ENCODE peak calls at places on chromosomes 6 and 20, in nine cellular contexts. One of them, this sample, is unnamed.

GRCh38 chr6:70119218-70119835 is 183.6 kb downstream of the COL9A1 start:
- DNase-seq in GDM1: no peak
- DNase-seq in GM12865: no peak
- DNase-seq in NCI-H510A: no peak
- DNase-seq in T-cell: no peak
- DNase-seq in GM23338: no peak
- DNase-seq in kidney tubule cell: peak
- DNase-seq in NCI-H1694 treated with DMSO at 0.1 percent for 48 hours: no peak
- DNase-seq in LoVo: no peak
- DNase-seq in this sample: no peak

GRCh38 chr20:3248167-3248992 is 9.4 kb upstream of the SLC4A11 start:
- DNase-seq in T-cell: no peak
- DNase-seq in kidney tubule cell: no peak
- DNase-seq in LoVo: no peak
- DNase-seq in GM12865: peak
- DNase-seq in NCI-H1694 treated with DMSO at 0.1 percent for 48 hours: no peak
- DNase-seq in GDM1: no peak
- DNase-seq in NCI-H510A: peak
- DNase-seq in GM23338: peak
- DNase-seq in this sample: peak

GRCh38 chr6:147077251-147077650 is 127.0 kb upstream of the STXBP5 start:
- DNase-seq in kidney tubule cell: no peak
- DNase-seq in NCI-H510A: peak
- DNase-seq in GM12865: no peak
- DNase-seq in T-cell: no peak
- DNase-seq in LoVo: no peak
- DNase-seq in GDM1: no peak
- DNase-seq in GM23338: no peak
- DNase-seq in NCI-H1694 treated with DMSO at 0.1 percent for 48 hours: no peak
- DNase-seq in this sample: no peak

GRCh38 chr20:24337074-24337473 is 132.4 kb upstream of the SYNDIG1 start:
- DNase-seq in NCI-H1694 treated with DMSO at 0.1 percent for 48 hours: no peak
- DNase-seq in T-cell: no peak
- DNase-seq in kidney tubule cell: peak
- DNase-seq in GDM1: peak
- DNase-seq in GM23338: no peak
- DNase-seq in GM12865: no peak
- DNase-seq in LoVo: no peak
- DNase-seq in NCI-H510A: no peak
- DNase-seq in this sample: no peak

GRCh38 chr6:151141685-151142084 is 98.1 kb upstream of the AKAP12 start:
- DNase-seq in GDM1: no peak
- DNase-seq in NCI-H510A: no peak
- DNase-seq in GM12865: no peak
- DNase-seq in GM23338: no peak
- DNase-seq in LoVo: no peak
- DNase-seq in kidney tubule cell: no peak
- DNase-seq in T-cell: no peak
- DNase-seq in NCI-H1694 treated with DMSO at 0.1 percent for 48 hours: no peak
- DNase-seq in this sample: no peak

GRCh38 chr6:80742481-80742880 is 636.0 kb downstream of the BCKDHB start:
- DNase-seq in NCI-H1694 treated with DMSO at 0.1 percent for 48 hours: peak
- DNase-seq in T-cell: no peak
- DNase-seq in kidney tubule cell: peak
- DNase-seq in GM12865: peak
- DNase-seq in LoVo: peak
- DNase-seq in NCI-H510A: no peak
- DNase-seq in GDM1: no peak
- DNase-seq in GM23338: peak
- DNase-seq in this sample: peak

GRCh38 chr6:6825986-6826901 is 237.7 kb downstream of the LY86 start:
- DNase-seq in LoVo: no peak
- DNase-seq in kidney tubule cell: peak
- DNase-seq in GM23338: no peak
- DNase-seq in GM12865: peak
- DNase-seq in NCI-H1694 treated with DMSO at 0.1 percent for 48 hours: no peak
- DNase-seq in NCI-H510A: peak
- DNase-seq in GDM1: peak
- DNase-seq in T-cell: no peak
- DNase-seq in this sample: peak

GRCh38 chr6:27146706-27147507 is 100.6 kb upstream of the PRSS16 start:
- DNase-seq in GM12865: peak
- DNase-seq in NCI-H1694 treated with DMSO at 0.1 percent for 48 hours: peak
- DNase-seq in kidney tubule cell: peak
- DNase-seq in GM23338: peak
- DNase-seq in LoVo: peak
- DNase-seq in T-cell: peak
- DNase-seq in GDM1: peak
- DNase-seq in NCI-H510A: peak
- DNase-seq in this sample: peak

GRCh38 chr6:73562557-73562956 is 41.7 kb upstream of the EEF1A1 start:
- DNase-seq in GDM1: no peak
- DNase-seq in LoVo: no peak
- DNase-seq in NCI-H510A: no peak
- DNase-seq in GM23338: no peak
- DNase-seq in NCI-H1694 treated with DMSO at 0.1 percent for 48 hours: no peak
- DNase-seq in T-cell: no peak
- DNase-seq in kidney tubule cell: no peak
- DNase-seq in GM12865: no peak
- DNase-seq in this sample: no peak

GRCh38 chr20:62884556-62884955 is 22.9 kb upstream of the TCFL5 start:
- DNase-seq in NCI-H1694 treated with DMSO at 0.1 percent for 48 hours: no peak
- DNase-seq in GM23338: no peak
- DNase-seq in NCI-H510A: no peak
- DNase-seq in kidney tubule cell: no peak
- DNase-seq in GM12865: no peak
- DNase-seq in GDM1: no peak
- DNase-seq in T-cell: no peak
- DNase-seq in LoVo: no peak
- DNase-seq in this sample: no peak

GRCh38 chr6:30942338-30943060 is 1.7 kb downstream of the MUCL3 start:
- DNase-seq in T-cell: no peak
- DNase-seq in NCI-H1694 treated with DMSO at 0.1 percent for 48 hours: no peak
- DNase-seq in GM23338: peak
- DNase-seq in kidney tubule cell: peak
- DNase-seq in GDM1: no peak
- DNase-seq in NCI-H510A: no peak
- DNase-seq in GM12865: no peak
- DNase-seq in LoVo: peak
- DNase-seq in this sample: peak

GRCh38 chr6:28537509-28538140 is 11.9 kb downstream of the GPX5 start:
- DNase-seq in kidney tubule cell: peak
- DNase-seq in GM23338: peak
- DNase-seq in GM12865: peak
- DNase-seq in GDM1: no peak
- DNase-seq in NCI-H1694 treated with DMSO at 0.1 percent for 48 hours: no peak
- DNase-seq in NCI-H510A: no peak
- DNase-seq in T-cell: peak
- DNase-seq in LoVo: no peak
- DNase-seq in this sample: no peak

GRCh38 chr6:85923013-85923430 is 280.3 kb upstream of the SYNCRIP start:
- DNase-seq in NCI-H510A: peak
- DNase-seq in GM23338: peak
- DNase-seq in GDM1: peak
- DNase-seq in T-cell: no peak
- DNase-seq in NCI-H1694 treated with DMSO at 0.1 percent for 48 hours: peak
- DNase-seq in GM12865: peak
- DNase-seq in kidney tubule cell: peak
- DNase-seq in LoVo: peak
- DNase-seq in this sample: peak

GRCh38 chr20:57243480-57244220 is 22.8 kb downstream of the BMP7 start:
- DNase-seq in GM12865: no peak
- DNase-seq in LoVo: peak
- DNase-seq in GM23338: no peak
- DNase-seq in GDM1: no peak
- DNase-seq in kidney tubule cell: no peak
- DNase-seq in T-cell: no peak
- DNase-seq in NCI-H1694 treated with DMSO at 0.1 percent for 48 hours: no peak
- DNase-seq in NCI-H510A: no peak
- DNase-seq in this sample: no peak

GRCh38 chr6:39892490-39893129 is 41.7 kb downstream of the MOCS1 start:
- DNase-seq in GM12865: peak
- DNase-seq in GDM1: no peak
- DNase-seq in T-cell: no peak
- DNase-seq in kidney tubule cell: peak
- DNase-seq in LoVo: peak
- DNase-seq in NCI-H1694 treated with DMSO at 0.1 percent for 48 hours: peak
- DNase-seq in NCI-H510A: peak
- DNase-seq in GM23338: peak
- DNase-seq in this sample: peak

GRCh38 chr6:143629104-143630080 is 48.4 kb upstream of the PHACTR2 start:
- DNase-seq in T-cell: no peak
- DNase-seq in NCI-H510A: no peak
- DNase-seq in GDM1: no peak
- DNase-seq in NCI-H1694 treated with DMSO at 0.1 percent for 48 hours: no peak
- DNase-seq in LoVo: no peak
- DNase-seq in GM12865: no peak
- DNase-seq in kidney tubule cell: no peak
- DNase-seq in GM23338: no peak
- DNase-seq in this sample: no peak

GRCh38 chr20:12762725-12763124 is 246.0 kb upstream of the SPTLC3 start:
- DNase-seq in GM23338: peak
- DNase-seq in GM12865: no peak
- DNase-seq in kidney tubule cell: peak
- DNase-seq in GDM1: no peak
- DNase-seq in NCI-H510A: peak
- DNase-seq in T-cell: no peak
- DNase-seq in LoVo: no peak
- DNase-seq in NCI-H1694 treated with DMSO at 0.1 percent for 48 hours: no peak
- DNase-seq in this sample: no peak

GRCh38 chr6:85756982-85757381 is 114.3 kb upstream of the SYNCRIP start:
- DNase-seq in NCI-H510A: no peak
- DNase-seq in GM12865: peak
- DNase-seq in kidney tubule cell: peak
- DNase-seq in NCI-H1694 treated with DMSO at 0.1 percent for 48 hours: peak
- DNase-seq in T-cell: no peak
- DNase-seq in GM23338: peak
- DNase-seq in LoVo: peak
- DNase-seq in GDM1: no peak
- DNase-seq in this sample: peak

GRCh38 chr20:58199058-58199457 is 29.4 kb downstream of the ANKRD60 start:
- DNase-seq in kidney tubule cell: no peak
- DNase-seq in GM23338: no peak
- DNase-seq in T-cell: no peak
- DNase-seq in NCI-H510A: no peak
- DNase-seq in GM12865: no peak
- DNase-seq in GDM1: no peak
- DNase-seq in LoVo: no peak
- DNase-seq in NCI-H1694 treated with DMSO at 0.1 percent for 48 hours: no peak
- DNase-seq in this sample: no peak

GRCh38 chr20:57564180-57564802 is 3.4 kb downstream of the PCK1 start:
- DNase-seq in NCI-H1694 treated with DMSO at 0.1 percent for 48 hours: no peak
- DNase-seq in GM23338: no peak
- DNase-seq in LoVo: no peak
- DNase-seq in NCI-H510A: no peak
- DNase-seq in T-cell: no peak
- DNase-seq in GDM1: no peak
- DNase-seq in GM12865: no peak
- DNase-seq in kidney tubule cell: no peak
- DNase-seq in this sample: no peak

GRCh38 chr20:36848078-36848660 is 27.8 kb upstream of the TLDC2 start:
- DNase-seq in T-cell: no peak
- DNase-seq in kidney tubule cell: peak
- DNase-seq in LoVo: no peak
- DNase-seq in NCI-H1694 treated with DMSO at 0.1 percent for 48 hours: no peak
- DNase-seq in GM23338: no peak
- DNase-seq in GDM1: no peak
- DNase-seq in NCI-H510A: no peak
- DNase-seq in GM12865: no peak
- DNase-seq in this sample: no peak

GRCh38 chr20:19932170-19932667 is 84.9 kb upstream of the NAA20 start:
- DNase-seq in GM12865: no peak
- DNase-seq in kidney tubule cell: peak
- DNase-seq in GM23338: no peak
- DNase-seq in NCI-H510A: no peak
- DNase-seq in GDM1: no peak
- DNase-seq in T-cell: no peak
- DNase-seq in NCI-H1694 treated with DMSO at 0.1 percent for 48 hours: no peak
- DNase-seq in LoVo: no peak
- DNase-seq in this sample: no peak

GRCh38 chr20:47502271-47502730 is 614 bp downstream of the NCOA3 start:
- DNase-seq in kidney tubule cell: peak
- DNase-seq in NCI-H510A: no peak
- DNase-seq in GDM1: no peak
- DNase-seq in NCI-H1694 treated with DMSO at 0.1 percent for 48 hours: no peak
- DNase-seq in GM12865: peak
- DNase-seq in LoVo: peak
- DNase-seq in GM23338: peak
- DNase-seq in T-cell: no peak
- DNase-seq in this sample: no peak

GRCh38 chr6:113464959-113465358 is 392.2 kb upstream of the MARCKS start:
- DNase-seq in LoVo: peak
- DNase-seq in NCI-H510A: no peak
- DNase-seq in T-cell: no peak
- DNase-seq in GM12865: no peak
- DNase-seq in GM23338: no peak
- DNase-seq in kidney tubule cell: peak
- DNase-seq in NCI-H1694 treated with DMSO at 0.1 percent for 48 hours: no peak
- DNase-seq in GDM1: no peak
- DNase-seq in this sample: no peak

GRCh38 chr6:118679293-118679692 is 27.9 kb upstream of the CEP85L start:
- DNase-seq in T-cell: no peak
- DNase-seq in NCI-H1694 treated with DMSO at 0.1 percent for 48 hours: no peak
- DNase-seq in GDM1: no peak
- DNase-seq in GM23338: no peak
- DNase-seq in NCI-H510A: no peak
- DNase-seq in kidney tubule cell: peak
- DNase-seq in LoVo: no peak
- DNase-seq in GM12865: no peak
- DNase-seq in this sample: no peak

GRCh38 chr6:160756021-160756420 is 54.0 kb downstream of the PLG start:
- DNase-seq in LoVo: no peak
- DNase-seq in NCI-H510A: no peak
- DNase-seq in GDM1: no peak
- DNase-seq in kidney tubule cell: peak
- DNase-seq in GM12865: no peak
- DNase-seq in NCI-H1694 treated with DMSO at 0.1 percent for 48 hours: no peak
- DNase-seq in T-cell: no peak
- DNase-seq in GM23338: no peak
- DNase-seq in this sample: no peak

GRCh38 chr20:20664795-20665194 is 47.6 kb downstream of the RALGAPA2 start:
- DNase-seq in NCI-H510A: no peak
- DNase-seq in LoVo: peak
- DNase-seq in T-cell: no peak
- DNase-seq in GDM1: peak
- DNase-seq in GM12865: peak
- DNase-seq in GM23338: peak
- DNase-seq in kidney tubule cell: peak
- DNase-seq in NCI-H1694 treated with DMSO at 0.1 percent for 48 hours: peak
- DNase-seq in this sample: peak

GRCh38 chr6:66675906-66676305 is 968.9 kb upstream of the EYS start:
- DNase-seq in T-cell: no peak
- DNase-seq in LoVo: no peak
- DNase-seq in kidney tubule cell: no peak
- DNase-seq in GDM1: no peak
- DNase-seq in NCI-H1694 treated with DMSO at 0.1 percent for 48 hours: no peak
- DNase-seq in NCI-H510A: no peak
- DNase-seq in GM23338: no peak
- DNase-seq in GM12865: no peak
- DNase-seq in this sample: no peak

GRCh38 chr6:26272171-26272631 is 92.8 kb upstream of the BTN3A2 start:
- DNase-seq in kidney tubule cell: no peak
- DNase-seq in NCI-H510A: no peak
- DNase-seq in LoVo: no peak
- DNase-seq in GM12865: peak
- DNase-seq in GM23338: peak
- DNase-seq in NCI-H1694 treated with DMSO at 0.1 percent for 48 hours: no peak
- DNase-seq in GDM1: no peak
- DNase-seq in T-cell: no peak
- DNase-seq in this sample: no peak

GRCh38 chr6:107667790-107668189 is 156.3 kb downstream of the SCML4 start:
- DNase-seq in GM23338: no peak
- DNase-seq in GDM1: no peak
- DNase-seq in NCI-H510A: no peak
- DNase-seq in NCI-H1694 treated with DMSO at 0.1 percent for 48 hours: no peak
- DNase-seq in LoVo: no peak
- DNase-seq in kidney tubule cell: no peak
- DNase-seq in T-cell: no peak
- DNase-seq in GM12865: no peak
- DNase-seq in this sample: no peak

GRCh38 chr20:23285536-23285935 is 65.1 kb upstream of the NXT1 start:
- DNase-seq in GDM1: no peak
- DNase-seq in LoVo: no peak
- DNase-seq in kidney tubule cell: no peak
- DNase-seq in T-cell: no peak
- DNase-seq in GM12865: no peak
- DNase-seq in GM23338: no peak
- DNase-seq in NCI-H1694 treated with DMSO at 0.1 percent for 48 hours: no peak
- DNase-seq in NCI-H510A: no peak
- DNase-seq in this sample: no peak